ENCODE peak calls at places on chromosomes 7 and 10, in ten cellular contexts. V is GM19239; O is activated naive CD4-positive, alpha-beta T cell treated with anti-CD3 and anti-CD28 coated beads, Interleukin-2, amount 50 U/mL, for 16 hours; W is PC-9; J is NCI-H1092; T is NCI-H1105 treated with DMSO at 0.1 percent for 48 hours; C is brain microvascular endothelial cell; M is NCI-H345; P is M059J; E is CD4-positive, alpha-beta T cell. S is an unnamed sample.

GRCh38 chr7:76185187-76185915 is 16.3 kb upstream of the SRRM3 start:
- DNase-seq in J (no peak), T (no peak), P (no peak), W (no peak), M (no peak), O (no peak), V (no peak), E (no peak), C (no peak), S (no peak)

GRCh38 chr7:94396606-94397005 is 1.9 kb downstream of the COL1A2 start:
- DNase-seq in C (no peak), O (no peak), E (no peak), V (no peak), M (no peak), T (peak; percentile 53), W (no peak), P (peak; percentile 57), J (no peak), S (no peak)

GRCh38 chr7:66296555-66296954 is 91.4 kb downstream of the TPST1 start:
- DNase-seq in M (no peak), P (no peak), C (no peak), J (no peak), O (no peak), E (no peak), W (no peak), V (no peak), T (no peak), S (no peak)

GRCh38 chr10:21071001-21071673 is 174.0 kb upstream of the NEBL start:
- DNase-seq in V (no peak), J (no peak), E (no peak), O (no peak), T (no peak), M (no peak), C (no peak), P (no peak), W (no peak), S (no peak)

GRCh38 chr7:98066208-98066607 is 40.5 kb upstream of the LMTK2 start:
- DNase-seq in J (no peak), P (no peak), O (no peak), W (no peak), C (no peak), T (no peak), V (no peak), E (no peak), M (no peak), S (no peak)

GRCh38 chr10:114623661-114624294 is 34.3 kb downstream of the ABLIM1 start:
- DNase-seq in E (no peak), P (peak; percentile 99), C (peak; percentile 77), T (no peak), M (peak; percentile 59), O (no peak), J (no peak), V (no peak), W (peak; percentile 52), S (no peak)

GRCh38 chr10:57418476-57418875 is 849.2 kb downstream of the IPMK start:
- DNase-seq in M (no peak), E (no peak), C (no peak), W (no peak), P (no peak), O (no peak), T (no peak), V (no peak), J (no peak), S (no peak)

GRCh38 chr10:101047961-101048892 is 13.6 kb upstream of the KAZALD1 start:
- DNase-seq in E (no peak), W (no peak), T (peak; percentile 63), M (peak; percentile 71), V (no peak), O (no peak), C (no peak), P (no peak), J (no peak), S (no peak)

GRCh38 chr7:151426486-151426905 is 13.4 kb downstream of the CRYGN start:
- DNase-seq in V (no peak), O (no peak), C (peak; percentile 85), M (no peak), J (no peak), E (no peak), P (peak; percentile 98), W (peak; percentile 77), T (no peak), S (no peak)

GRCh38 chr7:44284881-44285541 is 40.4 kb downstream of the CAMK2B start:
- DNase-seq in M (no peak), W (no peak), E (no peak), P (no peak), T (no peak), C (no peak), V (no peak), O (peak; percentile 5), J (no peak), S (no peak)

GRCh38 chr7:70663680-70664079 is 468.3 kb upstream of the GALNT17 start:
- DNase-seq in W (no peak), V (no peak), O (no peak), P (no peak), M (no peak), E (no peak), J (no peak), C (no peak), T (no peak), S (no peak)

GRCh38 chr10:113126506-113127192 is 176.6 kb downstream of the TCF7L2 start:
- DNase-seq in M (peak; percentile 70), O (peak; percentile 51), T (peak; percentile 41), W (peak; percentile 63), J (peak; percentile 53), V (peak; percentile 35), E (peak; percentile 5), C (peak; percentile 43), P (peak; percentile 69), S (peak; percentile 28)

GRCh38 chr10:61975107-61975932 is 73.8 kb downstream of the ARID5B start:
- DNase-seq in J (no peak), P (peak; percentile 89), E (no peak), T (no peak), V (no peak), O (no peak), M (no peak), C (peak; percentile 54), W (no peak), S (no peak)

GRCh38 chr10:27504897-27505457 is 873 bp downstream of the RAB18 start:
- DNase-seq in J (no peak), V (no peak), T (no peak), O (no peak), C (peak; percentile 20), W (no peak), P (peak; percentile 27), M (no peak), E (no peak), S (no peak)

GRCh38 chr10:61021926-61022325 is 77.9 kb upstream of the RHOBTB1 start:
- DNase-seq in J (no peak), V (no peak), P (no peak), W (no peak), C (no peak), T (no peak), M (no peak), O (no peak), E (no peak), S (no peak)

GRCh38 chr7:6536262-6536770 is 14.9 kb downstream of the GRID2IP start:
- DNase-seq in W (no peak), J (peak; percentile 32), M (peak; percentile 57), C (no peak), P (peak; percentile 20), T (peak; percentile 55), V (no peak), E (no peak), O (no peak), S (no peak)

GRCh38 chr10:121157998-121158397 is 306.8 kb downstream of the WDR11 start:
- DNase-seq in O (no peak), E (no peak), J (no peak), T (no peak), M (no peak), W (no peak), P (peak; percentile 47), V (no peak), C (no peak), S (no peak)